ENCODE peak calls at places on chromosomes 16 and 17, in four cellular contexts. F is NCI-H2029, D is NCI-H446, T is SJCRH30. E is an unnamed sample.

GRCh38 chr17:58728831-58729230 is 26.8 kb upstream of the PPM1E start:
- DNase-seq in F (no peak), D (no peak), T (no peak), E (no peak)

GRCh38 chr17:48894886-48895285 is 2.3 kb downstream of the ATP5MC1 start:
- DNase-seq in F (no peak), D (no peak), T (no peak), E (no peak)

GRCh38 chr17:29597361-29598172 is 4.6 kb downstream of the ANKRD13B start:
- DNase-seq in F (no peak), D (no peak), T (no peak), E (no peak)

GRCh38 chr17:35315283-35315682 is 58.1 kb downstream of the SLFN11 start:
- DNase-seq in F (no peak), D (no peak), T (peak), E (peak)

GRCh38 chr17:78958556-78959191 is 21.0 kb downstream of the LGALS3BP start:
- DNase-seq in F (no peak), D (no peak), T (no peak), E (no peak)

GRCh38 chr17:21019976-21020575 is 22.7 kb downstream of the USP22 start:
- DNase-seq in F (no peak), D (no peak), T (peak), E (no peak)

GRCh38 chr16:12628526-12628925 is 175.2 kb downstream of the CPPED1 start:
- DNase-seq in F (no peak), D (no peak), T (no peak), E (no peak)

GRCh38 chr17:43891851-43892671 is 15.3 kb downstream of the MPP2 start:
- DNase-seq in F (no peak), D (no peak), T (no peak), E (peak)

GRCh38 chr17:37790153-37790552 is 45.3 kb upstream of the HNF1B start:
- DNase-seq in F (no peak), D (no peak), T (no peak), E (no peak)

GRCh38 chr17:73727941-73728340 is 83.7 kb upstream of the SDK2 start:
- DNase-seq in F (no peak), D (no peak), T (no peak), E (no peak)

GRCh38 chr16:23836404-23837291 is 865 bp downstream of the PRKCB start:
- DNase-seq in F (no peak), D (no peak), T (no peak), E (no peak)

GRCh38 chr17:45660474-45660873 is 123.6 kb upstream of the CRHR1 start:
- DNase-seq in F (no peak), D (no peak), T (no peak), E (no peak)